ENCODE peak calls at places on chromosome 11, in four cellular contexts. One of them, this sample, is unnamed. For H3K36me3, the result is how much of the 10 kb centered on the place peaks cover.

GRCh38 chr11:69954756-69955155 is 123.4 kb upstream of the ANO1 start:
- DNase-seq in neuronal stem cell: no peak
- DNase-seq in spleen: peak
- DNase-seq in colonic mucosa: no peak
- DNase-seq in this sample: no peak

GRCh38 chr11:41612415-41612814 is 153.0 kb upstream of the LRRC4C start:
- DNase-seq in neuronal stem cell: no peak
- DNase-seq in spleen: no peak
- DNase-seq in colonic mucosa: no peak
- DNase-seq in this sample: no peak

GRCh38 chr11:6654281-6655019 is 1.2 kb downstream of the DCHS1 start:
- DNase-seq in neuronal stem cell: no peak
- DNase-seq in spleen: peak
- DNase-seq in colonic mucosa: no peak
- DNase-seq in this sample: no peak

GRCh38 chr11:16959528-16960100 is 54.6 kb downstream of the PLEKHA7 start:
- DNase-seq in neuronal stem cell: no peak
- DNase-seq in spleen: no peak
- DNase-seq in colonic mucosa: no peak
- DNase-seq in this sample: no peak

GRCh38 chr11:10862446-10862845 is 4.6 kb upstream of the ZBED5 start:
- DNase-seq in neuronal stem cell: no peak
- DNase-seq in spleen: no peak
- DNase-seq in colonic mucosa: no peak
- DNase-seq in this sample: no peak

GRCh38 chr11:8338138-8338537 is 74.5 kb upstream of the LMO1 start:
- DNase-seq in neuronal stem cell: no peak
- DNase-seq in spleen: no peak
- DNase-seq in colonic mucosa: peak
- DNase-seq in this sample: no peak

GRCh38 chr11:48193876-48194275 is 22.7 kb upstream of the OR4B1 start:
- DNase-seq in neuronal stem cell: no peak
- DNase-seq in spleen: no peak
- DNase-seq in colonic mucosa: no peak
- DNase-seq in this sample: no peak

GRCh38 chr11:86955674-86956522 is 703 bp upstream of the FZD4 start:
- DNase-seq in neuronal stem cell: peak
- DNase-seq in spleen: peak
- DNase-seq in colonic mucosa: peak
- DNase-seq in this sample: peak

GRCh38 chr11:104700609-104701008 is 197.7 kb downstream of the CASP12 start:
- DNase-seq in neuronal stem cell: no peak
- DNase-seq in spleen: no peak
- DNase-seq in colonic mucosa: no peak
- DNase-seq in this sample: no peak

GRCh38 chr11:95358516-95359322 is 127.7 kb upstream of the SESN3 start:
- DNase-seq in neuronal stem cell: no peak
- DNase-seq in spleen: no peak
- DNase-seq in colonic mucosa: no peak
- DNase-seq in this sample: no peak

GRCh38 chr11:85810521-85810870 is 445 bp downstream of the SYTL2 start:
- DNase-seq in neuronal stem cell: no peak
- DNase-seq in spleen: no peak
- DNase-seq in colonic mucosa: no peak
- DNase-seq in this sample: no peak

GRCh38 chr11:134347441-134347840 is 15.7 kb downstream of the GLB1L2 start:
- DNase-seq in neuronal stem cell: no peak
- DNase-seq in spleen: no peak
- DNase-seq in colonic mucosa: no peak
- DNase-seq in this sample: no peak

GRCh38 chr11:68472778-68473177 is 12.2 kb downstream of the PPP6R3 start:
- DNase-seq in neuronal stem cell: no peak
- DNase-seq in spleen: no peak
- DNase-seq in colonic mucosa: no peak
- DNase-seq in this sample: no peak

GRCh38 chr11:15776387-15776786 is 580.0 kb downstream of the SOX6 start:
- DNase-seq in neuronal stem cell: no peak
- DNase-seq in spleen: no peak
- DNase-seq in colonic mucosa: no peak
- DNase-seq in this sample: no peak

GRCh38 chr11:15716550-15716949 is 601.8 kb downstream of the INSC start:
- DNase-seq in neuronal stem cell: no peak
- DNase-seq in spleen: no peak
- DNase-seq in colonic mucosa: no peak
- DNase-seq in this sample: no peak

GRCh38 chr11:69645801-69646492 is 5.0 kb downstream of the CCND1 start:
- DNase-seq in neuronal stem cell: no peak
- DNase-seq in spleen: peak
- DNase-seq in colonic mucosa: no peak
- DNase-seq in this sample: no peak

GRCh38 chr11:35539781-35540281 is 14.4 kb upstream of the PAMR1 start:
- DNase-seq in neuronal stem cell: no peak
- DNase-seq in spleen: no peak
- DNase-seq in colonic mucosa: peak
- DNase-seq in this sample: no peak

GRCh38 chr11:4134844-4135243 is 40.2 kb downstream of the RRM1 start:
- DNase-seq in neuronal stem cell: no peak
- DNase-seq in spleen: no peak
- DNase-seq in colonic mucosa: no peak
- DNase-seq in this sample: no peak

GRCh38 chr11:59669611-59670009 is 773 bp upstream of the PATL1 start:
- DNase-seq in neuronal stem cell: no peak
- DNase-seq in spleen: peak
- DNase-seq in colonic mucosa: peak
- DNase-seq in this sample: no peak

GRCh38 chr11:117076941-117077659 is 21.1 kb downstream of the SIK3 start:
- DNase-seq in neuronal stem cell: no peak
- DNase-seq in spleen: no peak
- DNase-seq in colonic mucosa: no peak
- DNase-seq in this sample: no peak

GRCh38 chr11:416757-417621 is 2.2 kb upstream of the SIGIRR start:
- DNase-seq in neuronal stem cell: no peak
- DNase-seq in spleen: peak
- DNase-seq in colonic mucosa: peak
- DNase-seq in this sample: no peak

GRCh38 chr11:93000511-93001476 is 31.3 kb downstream of the MTNR1B start:
- DNase-seq in neuronal stem cell: no peak
- DNase-seq in spleen: no peak
- DNase-seq in colonic mucosa: no peak
- DNase-seq in this sample: no peak

GRCh38 chr11:33867996-33868645 is 23.8 kb downstream of the LMO2 start:
- DNase-seq in neuronal stem cell: no peak
- DNase-seq in spleen: no peak
- DNase-seq in colonic mucosa: no peak
- DNase-seq in this sample: no peak

GRCh38 chr11:34926101-34926830 is 9.8 kb downstream of the PDHX start:
- DNase-seq in neuronal stem cell: peak
- DNase-seq in spleen: no peak
- DNase-seq in colonic mucosa: no peak
- DNase-seq in this sample: no peak

GRCh38 chr11:130831506-130832385 is 84.5 kb downstream of the SNX19 start:
- DNase-seq in neuronal stem cell: no peak
- DNase-seq in spleen: no peak
- DNase-seq in colonic mucosa: no peak
- DNase-seq in this sample: no peak

GRCh38 chr11:105699203-105699602 is 89.3 kb downstream of the GRIA4 start:
- DNase-seq in neuronal stem cell: no peak
- DNase-seq in spleen: no peak
- DNase-seq in colonic mucosa: no peak
- DNase-seq in this sample: no peak

GRCh38 chr11:44174846-44175245 is 79.4 kb downstream of the EXT2 start:
- DNase-seq in neuronal stem cell: no peak
- DNase-seq in spleen: no peak
- DNase-seq in colonic mucosa: no peak
- DNase-seq in this sample: no peak

GRCh38 chr11:66880484-66881211 is 23.8 kb downstream of the LRFN4 start:
- DNase-seq in neuronal stem cell: no peak
- DNase-seq in spleen: no peak
- DNase-seq in colonic mucosa: no peak
- DNase-seq in this sample: no peak

GRCh38 chr11:88515002-88515401 is 177.5 kb upstream of the CTSC start:
- DNase-seq in neuronal stem cell: no peak
- DNase-seq in spleen: no peak
- DNase-seq in colonic mucosa: no peak
- DNase-seq in this sample: no peak

GRCh38 chr11:11966354-11966741 is 42.1 kb downstream of the DKK3 start:
- DNase-seq in neuronal stem cell: no peak
- DNase-seq in spleen: peak
- DNase-seq in colonic mucosa: no peak
- DNase-seq in this sample: no peak

GRCh38 chr11:44269369-44270351 is 40.3 kb downstream of the ALX4 start:
- DNase-seq in neuronal stem cell: no peak
- DNase-seq in spleen: peak
- DNase-seq in colonic mucosa: no peak
- DNase-seq in this sample: no peak

GRCh38 chr11:12602421-12602820 is 71.8 kb upstream of the TEAD1 start:
- DNase-seq in neuronal stem cell: no peak
- DNase-seq in spleen: no peak
- DNase-seq in colonic mucosa: no peak
- DNase-seq in this sample: no peak

GRCh38 chr11:122706261-122706660 is 50.7 kb downstream of the UBASH3B start:
- DNase-seq in neuronal stem cell: no peak
- DNase-seq in spleen: no peak
- DNase-seq in colonic mucosa: no peak
- DNase-seq in this sample: no peak

GRCh38 chr11:112464949-112465348 is 204.3 kb upstream of the PLET1 start:
- DNase-seq in neuronal stem cell: no peak
- DNase-seq in spleen: no peak
- DNase-seq in colonic mucosa: no peak
- DNase-seq in this sample: no peak

GRCh38 chr11:37804666-37805065 is 1206.6 kb upstream of the RAG2 start:
- DNase-seq in neuronal stem cell: no peak
- DNase-seq in spleen: no peak
- DNase-seq in colonic mucosa: no peak
- DNase-seq in this sample: no peak

DNA sequence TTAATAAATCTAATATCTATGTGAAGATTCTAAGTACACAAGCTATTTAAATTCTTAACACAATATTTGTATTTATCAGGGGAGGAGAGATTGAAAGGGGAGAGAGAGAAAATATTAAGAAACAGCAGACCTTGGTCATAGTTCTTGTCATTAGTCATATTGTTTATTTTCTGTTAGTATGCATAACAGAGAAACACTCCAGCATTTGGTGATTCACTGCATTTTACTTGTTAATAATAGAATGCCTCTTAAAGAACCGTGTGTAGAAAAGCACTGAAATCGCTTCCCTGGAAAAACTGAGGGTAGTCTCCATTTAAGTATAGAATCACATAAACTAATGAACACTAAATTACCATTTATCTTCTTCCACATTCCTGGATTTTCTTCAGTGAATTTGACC is 122.7 kb upstream of the TRPC6 start:
- DNase-seq in neuronal stem cell: no peak
- DNase-seq in spleen: no peak
- DNase-seq in colonic mucosa: no peak
- DNase-seq in this sample: no peak
- H3K27ac ChIP-seq in neuronal stem cell: no peak
- H3K27ac ChIP-seq in spleen: no peak
- H3K27ac ChIP-seq in colonic mucosa: no peak
- H3K27ac ChIP-seq in this sample: no peak

GRCh38 chr11:119093666-119093950 is 8.0 kb downstream of the DPAGT1 start:
- DNase-seq in neuronal stem cell: no peak
- DNase-seq in spleen: no peak
- DNase-seq in colonic mucosa: no peak
- DNase-seq in this sample: no peak
- H3K36me3 ChIP-seq in neuronal stem cell: under half
- H3K36me3 ChIP-seq in spleen: under half
- H3K36me3 ChIP-seq in colonic mucosa: under half
- H3K36me3 ChIP-seq in this sample: under half

GRCh38 chr11:65524747-65525658 is at the start of gene SCYL1:
- DNase-seq in neuronal stem cell: peak
- DNase-seq in spleen: peak
- DNase-seq in colonic mucosa: peak
- DNase-seq in this sample: no peak

GRCh38 chr11:65522640-65523322 is 2.1 kb upstream of the SCYL1 start:
- DNase-seq in neuronal stem cell: no peak
- DNase-seq in spleen: peak
- DNase-seq in colonic mucosa: no peak
- DNase-seq in this sample: no peak

GRCh38 chr11:65526744-65527143 is 1.9 kb downstream of the SCYL1 start:
- DNase-seq in neuronal stem cell: no peak
- DNase-seq in spleen: peak
- DNase-seq in colonic mucosa: no peak
- DNase-seq in this sample: no peak

GRCh38 chr11:65525659-65526480 is 987 bp downstream of the SCYL1 start:
- DNase-seq in neuronal stem cell: no peak
- DNase-seq in spleen: peak
- DNase-seq in colonic mucosa: no peak
- DNase-seq in this sample: no peak

DNA sequence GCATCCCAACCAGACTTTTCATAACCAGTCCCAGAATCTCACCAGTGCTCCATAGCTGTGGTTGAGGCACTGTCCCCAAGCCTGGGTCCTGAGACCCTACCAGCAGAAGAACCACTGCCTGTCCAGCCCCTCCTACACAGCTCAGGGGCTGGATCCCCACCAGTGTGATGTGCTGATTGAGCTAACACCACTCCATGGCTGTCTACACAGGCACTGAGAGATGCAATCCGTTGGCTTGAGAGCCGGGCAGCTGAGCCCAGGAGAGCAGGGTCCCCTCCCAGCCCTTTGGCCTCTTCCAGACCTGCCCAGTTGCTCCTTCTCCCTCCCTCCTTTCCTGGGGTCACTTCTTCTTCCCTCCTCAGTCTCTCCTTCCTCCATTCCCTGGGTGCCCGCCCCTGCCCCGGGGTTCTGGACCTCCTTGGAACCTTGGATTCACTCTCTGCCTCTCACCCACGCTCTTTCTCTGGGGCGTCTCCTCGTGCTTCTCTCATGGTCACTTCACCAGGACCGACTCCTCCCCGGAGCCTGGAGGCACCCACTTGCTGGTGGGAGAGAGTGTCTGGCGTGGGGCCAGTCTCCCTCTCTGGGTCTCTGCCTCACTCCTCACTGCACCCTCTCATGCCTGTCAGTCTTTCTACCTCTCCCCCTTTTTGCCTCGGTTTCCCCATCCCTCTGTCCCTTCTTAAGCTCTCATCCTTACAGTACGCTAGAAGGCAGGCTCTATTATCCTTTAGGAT is 705 bp upstream of the SCYL1 start:
- DNase-seq in neuronal stem cell: no peak
- DNase-seq in spleen: peak
- DNase-seq in colonic mucosa: peak
- DNase-seq in this sample: no peak
- H3K27ac ChIP-seq in neuronal stem cell: no peak
- H3K27ac ChIP-seq in spleen: peak
- H3K27ac ChIP-seq in colonic mucosa: peak
- H3K27ac ChIP-seq in this sample: peak

DNA sequence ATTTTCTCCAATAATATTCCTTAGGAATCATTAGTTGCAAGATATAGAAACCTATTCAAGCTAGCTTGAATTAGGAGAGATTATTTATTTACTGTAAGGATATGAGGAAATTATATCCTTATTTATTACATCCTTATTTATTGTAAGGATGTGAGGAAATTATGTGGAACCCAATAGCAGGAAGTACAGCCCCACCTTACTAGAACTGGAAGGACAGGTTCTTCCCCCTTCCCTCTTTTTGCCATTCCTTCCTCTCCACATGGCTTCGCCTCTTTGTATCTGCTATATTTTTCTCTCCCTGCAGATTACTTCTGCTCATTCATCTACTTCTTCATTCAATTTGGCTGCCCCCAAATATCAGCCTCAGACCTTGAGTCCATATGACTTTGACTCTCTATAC is 49.5 kb upstream of the B3GNT6 start:
- DNase-seq in neuronal stem cell: no peak
- DNase-seq in spleen: no peak
- DNase-seq in colonic mucosa: no peak
- DNase-seq in this sample: no peak
- H3K36me3 ChIP-seq in neuronal stem cell: under half
- H3K36me3 ChIP-seq in spleen: under half
- H3K36me3 ChIP-seq in colonic mucosa: under half
- H3K36me3 ChIP-seq in this sample: under half